ENCODE peak calls at places on chromosomes 13 and 19, in five cellular contexts. One of them, this sample, is unnamed.

GRCh38 chr13:60655268-60655667 is 258.2 kb downstream of the TDRD3 start:
- DNase-seq in neuronal stem cell: no peak
- DNase-seq in IMR-90: no peak
- DNase-seq in trophoblast cell: no peak
- DNase-seq in mesenchymal stem cell: peak; percentile 1
- DNase-seq in this sample: no peak

GRCh38 chr13:91381371-91381770 is 17.1 kb upstream of the GPC5 start:
- DNase-seq in IMR-90: peak; percentile 28
- DNase-seq in neuronal stem cell: no peak
- DNase-seq in trophoblast cell: no peak
- DNase-seq in mesenchymal stem cell: peak; percentile 43
- DNase-seq in this sample: no peak

GRCh38 chr19:37725181-37725580 is 5.6 kb upstream of the ZNF607 start:
- DNase-seq in trophoblast cell: no peak
- DNase-seq in neuronal stem cell: no peak
- DNase-seq in IMR-90: no peak
- DNase-seq in mesenchymal stem cell: no peak
- DNase-seq in this sample: no peak

GRCh38 chr13:42991892-42992584 is at the start of gene EPSTI1:
- DNase-seq in IMR-90: peak; percentile 74
- DNase-seq in neuronal stem cell: peak; percentile 31
- DNase-seq in trophoblast cell: peak; percentile 79
- DNase-seq in mesenchymal stem cell: peak; percentile 87
- DNase-seq in this sample: peak; percentile 60

GRCh38 chr19:58557253-58558065 is 952 bp downstream of the UBE2M start:
- DNase-seq in neuronal stem cell: no peak
- DNase-seq in IMR-90: no peak
- DNase-seq in trophoblast cell: no peak
- DNase-seq in mesenchymal stem cell: no peak
- DNase-seq in this sample: no peak

GRCh38 chr13:45718063-45718462 is 15.9 kb downstream of the CBY2 start:
- DNase-seq in IMR-90: peak; percentile 14
- DNase-seq in trophoblast cell: no peak
- DNase-seq in neuronal stem cell: no peak
- DNase-seq in mesenchymal stem cell: no peak
- DNase-seq in this sample: peak; percentile 41

GRCh38 chr13:96947343-96947910 is 46.8 kb downstream of the OXGR1 start:
- DNase-seq in mesenchymal stem cell: no peak
- DNase-seq in neuronal stem cell: no peak
- DNase-seq in trophoblast cell: peak; percentile 62
- DNase-seq in IMR-90: no peak
- DNase-seq in this sample: no peak

GRCh38 chr19:3969435-3970312 is 1.2 kb downstream of the DAPK3 start:
- DNase-seq in trophoblast cell: peak; percentile 94
- DNase-seq in IMR-90: peak; percentile 82
- DNase-seq in neuronal stem cell: peak; percentile 33
- DNase-seq in mesenchymal stem cell: peak; percentile 87
- DNase-seq in this sample: peak; percentile 81

GRCh38 chr19:47598407-47599349 is 10.3 kb upstream of the BICRA start:
- DNase-seq in mesenchymal stem cell: peak; percentile 97
- DNase-seq in IMR-90: peak; percentile 96
- DNase-seq in neuronal stem cell: peak; percentile 49
- DNase-seq in trophoblast cell: peak; percentile 75
- DNase-seq in this sample: peak; percentile 78

GRCh38 chr13:112888238-112889111 is 80.5 kb upstream of the MCF2L start:
- DNase-seq in mesenchymal stem cell: no peak
- DNase-seq in neuronal stem cell: no peak
- DNase-seq in IMR-90: no peak
- DNase-seq in trophoblast cell: no peak
- DNase-seq in this sample: no peak

GRCh38 chr13:42333613-42334328 is 61.8 kb downstream of the AKAP11 start:
- DNase-seq in trophoblast cell: no peak
- DNase-seq in neuronal stem cell: peak; percentile 38
- DNase-seq in IMR-90: peak; percentile 22
- DNase-seq in mesenchymal stem cell: peak; percentile 70
- DNase-seq in this sample: peak; percentile 41

GRCh38 chr13:25394661-25395060 is 22.9 kb downstream of the ATP8A2 start:
- DNase-seq in IMR-90: no peak
- DNase-seq in mesenchymal stem cell: no peak
- DNase-seq in neuronal stem cell: no peak
- DNase-seq in trophoblast cell: no peak
- DNase-seq in this sample: no peak

GRCh38 chr13:25397763-25398162 is 26.0 kb downstream of the ATP8A2 start:
- DNase-seq in IMR-90: no peak
- DNase-seq in trophoblast cell: no peak
- DNase-seq in neuronal stem cell: no peak
- DNase-seq in mesenchymal stem cell: no peak
- DNase-seq in this sample: no peak

GRCh38 chr13:25391932-25392331 is 20.2 kb downstream of the ATP8A2 start:
- DNase-seq in neuronal stem cell: no peak
- DNase-seq in IMR-90: no peak
- DNase-seq in trophoblast cell: no peak
- DNase-seq in mesenchymal stem cell: no peak
- DNase-seq in this sample: no peak
- H3K23ac ChIP-seq in neuronal stem cell: no peak overlapping the region
- H3K23ac ChIP-seq in IMR-90: no peak overlapping the region
- H3K23ac ChIP-seq in trophoblast cell: no peak overlapping the region
- H3K23ac ChIP-seq in mesenchymal stem cell: no peak overlapping the region
- H3K23ac ChIP-seq in this sample: no peak overlapping the region

GRCh38 chr19:51799998-51800848 is 5.3 kb downstream of the FPR3 start:
- DNase-seq in trophoblast cell: no peak
- DNase-seq in mesenchymal stem cell: no peak
- DNase-seq in neuronal stem cell: no peak
- DNase-seq in IMR-90: peak; percentile 60
- DNase-seq in this sample: no peak
- H2AFZ ChIP-seq in trophoblast cell: peak overlapping the region; percentile 24
- H2AFZ ChIP-seq in mesenchymal stem cell: no peak overlapping the region
- H2AFZ ChIP-seq in neuronal stem cell: no peak overlapping the region
- H2AFZ ChIP-seq in IMR-90: peak overlapping the region; percentile 44
- H2AFZ ChIP-seq in this sample: no peak overlapping the region

DNA sequence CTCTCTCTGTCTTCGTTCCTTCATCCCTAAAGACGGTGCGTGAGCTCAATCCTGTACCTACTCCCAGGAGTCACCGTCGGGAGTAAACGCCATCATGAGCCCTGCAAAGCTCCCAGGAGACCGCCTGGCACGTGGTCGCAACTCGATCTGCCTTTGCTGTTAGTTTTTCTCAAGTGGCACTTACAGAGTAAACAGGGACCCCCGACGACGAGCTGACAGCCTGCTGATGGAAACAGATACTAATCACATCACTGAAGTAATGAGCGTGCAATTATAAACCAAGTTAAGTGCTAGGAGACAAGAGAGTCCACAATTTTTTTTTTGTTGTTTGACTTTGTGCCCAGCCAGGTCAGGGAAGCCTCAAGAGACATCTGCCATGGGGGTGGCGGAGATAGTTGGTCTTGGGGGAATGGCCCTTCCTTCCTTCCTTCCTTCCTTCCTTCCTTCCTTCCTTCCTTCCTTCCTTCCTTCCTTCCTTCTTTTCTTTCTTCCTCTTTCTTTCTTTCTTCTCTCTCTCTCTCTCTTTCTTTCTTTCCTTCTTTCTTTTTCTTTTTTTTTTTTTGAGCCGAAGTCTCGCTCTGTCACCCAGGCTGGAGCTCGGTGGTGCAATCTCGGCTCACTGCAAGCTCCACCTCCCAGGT is 23.6 kb downstream of the CACNG6 start:
- DNase-seq in trophoblast cell: no peak
- DNase-seq in mesenchymal stem cell: no peak
- DNase-seq in neuronal stem cell: no peak
- DNase-seq in IMR-90: no peak
- DNase-seq in this sample: no peak
- H3K27ac ChIP-seq in trophoblast cell: no peak overlapping the region
- H3K27ac ChIP-seq in mesenchymal stem cell: no peak overlapping the region
- H3K27ac ChIP-seq in neuronal stem cell: no peak overlapping the region
- H3K27ac ChIP-seq in IMR-90: no peak overlapping the region
- H3K27ac ChIP-seq in this sample: no peak overlapping the region

DNA sequence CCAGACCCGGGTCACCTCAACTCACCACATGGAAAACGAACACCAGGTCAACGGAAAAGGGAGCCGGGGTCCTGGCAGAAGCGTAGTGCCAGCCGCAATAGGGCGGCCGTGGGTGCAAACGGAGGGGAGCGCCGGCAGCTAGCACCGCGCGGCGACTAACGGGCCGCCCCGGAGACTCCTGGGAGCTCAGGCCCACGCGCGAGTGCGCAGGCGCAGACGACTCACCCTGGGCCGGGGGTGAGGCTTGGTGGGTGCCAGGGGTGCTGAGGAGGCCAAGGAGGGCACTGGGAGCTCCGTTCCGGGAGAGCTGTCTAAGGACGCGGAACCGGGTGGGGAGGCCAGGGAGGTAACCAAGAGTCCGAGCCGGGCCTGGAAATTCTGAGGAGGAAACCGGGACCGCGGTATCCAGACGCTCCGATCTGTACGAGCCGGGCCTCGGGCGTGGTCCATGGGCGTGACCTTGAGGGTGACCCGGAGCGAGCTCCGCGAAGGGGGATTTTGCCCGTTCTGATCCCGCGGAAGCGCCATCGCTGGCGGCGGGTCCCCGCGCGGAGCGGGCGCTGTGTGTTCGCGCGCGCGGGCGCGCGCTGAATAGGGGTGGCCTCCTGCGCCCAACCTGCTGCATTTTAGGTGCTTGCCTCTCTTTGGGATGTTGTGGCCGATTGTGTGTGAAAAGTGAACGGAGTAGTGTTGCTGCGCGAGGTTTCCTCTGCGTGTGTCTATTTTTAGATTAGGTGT is at the start of gene ZNF382:
- DNase-seq in IMR-90: peak; percentile 41
- DNase-seq in neuronal stem cell: peak; percentile 60
- DNase-seq in trophoblast cell: peak; percentile 16
- DNase-seq in mesenchymal stem cell: peak; percentile 73
- DNase-seq in this sample: peak; percentile 64
- H3K23ac ChIP-seq in IMR-90: peak within 1 kb of the TSS; percentile 29
- H3K23ac ChIP-seq in neuronal stem cell: no peak within 1 kb of the TSS
- H3K23ac ChIP-seq in trophoblast cell: no peak within 1 kb of the TSS
- H3K23ac ChIP-seq in mesenchymal stem cell: no peak within 1 kb of the TSS
- H3K23ac ChIP-seq in this sample: no peak within 1 kb of the TSS

GRCh38 chr19:38786572-38787265 is 2.3 kb upstream of the LGALS7B start:
- DNase-seq in trophoblast cell: no peak
- DNase-seq in IMR-90: no peak
- DNase-seq in neuronal stem cell: no peak
- DNase-seq in mesenchymal stem cell: no peak
- DNase-seq in this sample: no peak
- H2AFZ ChIP-seq in trophoblast cell: no peak overlapping the region
- H2AFZ ChIP-seq in IMR-90: peak overlapping the region; percentile 8
- H2AFZ ChIP-seq in neuronal stem cell: no peak overlapping the region
- H2AFZ ChIP-seq in mesenchymal stem cell: no peak overlapping the region
- H2AFZ ChIP-seq in this sample: no peak overlapping the region

GRCh38 chr13:37534181-37534580 is 64.4 kb downstream of the POSTN start:
- DNase-seq in trophoblast cell: no peak
- DNase-seq in mesenchymal stem cell: no peak
- DNase-seq in IMR-90: peak; percentile 95
- DNase-seq in neuronal stem cell: no peak
- DNase-seq in this sample: no peak
- H3K27ac ChIP-seq in trophoblast cell: no peak overlapping the region
- H3K27ac ChIP-seq in mesenchymal stem cell: no peak overlapping the region
- H3K27ac ChIP-seq in IMR-90: no peak overlapping the region
- H3K27ac ChIP-seq in neuronal stem cell: no peak overlapping the region
- H3K27ac ChIP-seq in this sample: no peak overlapping the region

GRCh38 chr19:24062222-24062621 is 24.8 kb upstream of the ZNF254 start:
- DNase-seq in neuronal stem cell: no peak
- DNase-seq in trophoblast cell: no peak
- DNase-seq in mesenchymal stem cell: no peak
- DNase-seq in IMR-90: peak; percentile 39
- DNase-seq in this sample: no peak

GRCh38 chr19:24065865-24066604 is 21.0 kb upstream of the ZNF254 start:
- DNase-seq in IMR-90: no peak
- DNase-seq in trophoblast cell: peak; percentile 63
- DNase-seq in neuronal stem cell: no peak
- DNase-seq in mesenchymal stem cell: no peak
- DNase-seq in this sample: no peak

GRCh38 chr19:24065243-24065642 is 21.7 kb upstream of the ZNF254 start:
- DNase-seq in trophoblast cell: no peak
- DNase-seq in IMR-90: no peak
- DNase-seq in neuronal stem cell: no peak
- DNase-seq in mesenchymal stem cell: no peak
- DNase-seq in this sample: no peak

GRCh38 chr19:24063312-24063711 is 23.7 kb upstream of the ZNF254 start:
- DNase-seq in neuronal stem cell: no peak
- DNase-seq in trophoblast cell: no peak
- DNase-seq in IMR-90: no peak
- DNase-seq in mesenchymal stem cell: no peak
- DNase-seq in this sample: no peak

DNA sequence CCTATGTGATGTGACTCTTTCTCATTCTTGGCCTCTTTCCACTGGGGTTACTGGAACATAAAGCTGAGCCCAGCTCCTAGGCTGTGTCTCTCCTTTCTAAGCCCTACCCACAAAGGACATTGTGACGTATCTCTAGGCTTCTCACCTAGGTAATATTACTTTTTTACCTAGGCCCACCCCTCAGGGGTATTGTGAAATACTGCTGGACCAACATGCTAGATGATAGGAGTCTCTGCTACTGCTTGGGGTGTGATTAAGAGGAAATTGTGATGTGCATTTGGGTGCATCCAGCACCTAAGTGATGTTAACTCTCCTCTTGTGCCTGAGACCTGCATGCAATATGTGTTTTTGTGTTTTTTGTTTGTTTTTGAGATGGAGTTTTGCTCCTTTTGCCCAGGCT is 22.8 kb upstream of the ZNF254 start:
- DNase-seq in trophoblast cell: no peak
- DNase-seq in neuronal stem cell: no peak
- DNase-seq in IMR-90: no peak
- DNase-seq in mesenchymal stem cell: no peak
- DNase-seq in this sample: no peak
- H3K23ac ChIP-seq in trophoblast cell: no peak overlapping the region
- H3K23ac ChIP-seq in neuronal stem cell: no peak overlapping the region
- H3K23ac ChIP-seq in IMR-90: no peak overlapping the region
- H3K23ac ChIP-seq in mesenchymal stem cell: no peak overlapping the region
- H3K23ac ChIP-seq in this sample: no peak overlapping the region